ENCODE peak calls at places on chromosomes 1 and 21, in five cellular contexts. One of them, this sample, is unnamed.

GRCh38 chr1:229696385-229696784 is 70.3 kb downstream of the URB2 start:
- DNase-seq in GM23338: peak
- DNase-seq in HCT116: no peak
- DNase-seq in IMR-90: no peak
- DNase-seq in astrocyte: no peak
- DNase-seq in this sample: no peak

GRCh38 chr1:200542162-200542561 is 78.4 kb downstream of the KIF14 start:
- DNase-seq in GM23338: no peak
- DNase-seq in HCT116: no peak
- DNase-seq in IMR-90: no peak
- DNase-seq in astrocyte: no peak
- DNase-seq in this sample: no peak

GRCh38 chr1:15411593-15412487 is 2.2 kb downstream of the EFHD2 start:
- DNase-seq in GM23338: no peak
- DNase-seq in HCT116: no peak
- DNase-seq in IMR-90: peak
- DNase-seq in astrocyte: no peak
- DNase-seq in this sample: no peak

GRCh38 chr1:11044086-11044848 is 2.8 kb downstream of the MASP2 start:
- DNase-seq in GM23338: no peak
- DNase-seq in HCT116: no peak
- DNase-seq in IMR-90: no peak
- DNase-seq in astrocyte: no peak
- DNase-seq in this sample: peak

GRCh38 chr1:161843156-161843555 is 77.0 kb downstream of the ATF6 start:
- DNase-seq in GM23338: no peak
- DNase-seq in HCT116: no peak
- DNase-seq in IMR-90: no peak
- DNase-seq in astrocyte: peak
- DNase-seq in this sample: no peak

GRCh38 chr1:173758980-173759379 is 44.2 kb downstream of the KLHL20 start:
- DNase-seq in GM23338: no peak
- DNase-seq in HCT116: no peak
- DNase-seq in IMR-90: no peak
- DNase-seq in astrocyte: no peak
- DNase-seq in this sample: no peak

GRCh38 chr1:23799570-23800395 is 771 bp downstream of the GALE start:
- DNase-seq in GM23338: peak
- DNase-seq in HCT116: peak
- DNase-seq in IMR-90: peak
- DNase-seq in astrocyte: peak
- DNase-seq in this sample: peak

GRCh38 chr1:162696286-162696862 is 64.1 kb downstream of the DDR2 start:
- DNase-seq in GM23338: peak
- DNase-seq in HCT116: peak
- DNase-seq in IMR-90: peak
- DNase-seq in astrocyte: peak
- DNase-seq in this sample: peak

GRCh38 chr1:234971586-234972297 is 156.9 kb downstream of the TOMM20 start:
- DNase-seq in GM23338: no peak
- DNase-seq in HCT116: no peak
- DNase-seq in IMR-90: no peak
- DNase-seq in astrocyte: no peak
- DNase-seq in this sample: no peak

GRCh38 chr1:170743083-170743482 is 79.2 kb downstream of the PRRX1 start:
- DNase-seq in GM23338: no peak
- DNase-seq in HCT116: no peak
- DNase-seq in IMR-90: no peak
- DNase-seq in astrocyte: no peak
- DNase-seq in this sample: no peak

GRCh38 chr1:100458925-100459814 is 78.8 kb upstream of the GPR88 start:
- DNase-seq in GM23338: peak
- DNase-seq in HCT116: peak
- DNase-seq in IMR-90: peak
- DNase-seq in astrocyte: peak
- DNase-seq in this sample: peak

GRCh38 chr1:205244383-205244782 is 16.6 kb downstream of the TMCC2 start:
- DNase-seq in GM23338: no peak
- DNase-seq in HCT116: no peak
- DNase-seq in IMR-90: no peak
- DNase-seq in astrocyte: no peak
- DNase-seq in this sample: peak

GRCh38 chr1:110726755-110727154 is 52.0 kb upstream of the KCNA3 start:
- DNase-seq in GM23338: no peak
- DNase-seq in HCT116: no peak
- DNase-seq in IMR-90: no peak
- DNase-seq in astrocyte: no peak
- DNase-seq in this sample: no peak

GRCh38 chr1:114021665-114022099 is 42.4 kb downstream of the OLFML3 start:
- DNase-seq in GM23338: no peak
- DNase-seq in HCT116: no peak
- DNase-seq in IMR-90: no peak
- DNase-seq in astrocyte: no peak
- DNase-seq in this sample: no peak

GRCh38 chr21:28539623-28539988 is 453.1 kb downstream of the LTN1 start:
- DNase-seq in GM23338: no peak
- DNase-seq in HCT116: no peak
- DNase-seq in IMR-90: no peak
- DNase-seq in astrocyte: no peak
- DNase-seq in this sample: no peak

GRCh38 chr1:201299968-201300367 is 16.7 kb downstream of the PKP1 start:
- DNase-seq in GM23338: no peak
- DNase-seq in HCT116: no peak
- DNase-seq in IMR-90: peak
- DNase-seq in astrocyte: peak
- DNase-seq in this sample: peak

GRCh38 chr1:207651583-207651982 is 6.7 kb downstream of the CR1L start:
- DNase-seq in GM23338: no peak
- DNase-seq in HCT116: no peak
- DNase-seq in IMR-90: no peak
- DNase-seq in astrocyte: no peak
- DNase-seq in this sample: no peak

GRCh38 chr1:105730701-105731100 is 1325.8 kb upstream of the PRMT6 start:
- DNase-seq in GM23338: no peak
- DNase-seq in HCT116: no peak
- DNase-seq in IMR-90: no peak
- DNase-seq in astrocyte: no peak
- DNase-seq in this sample: no peak

GRCh38 chr1:176198413-176198812 is 8.7 kb downstream of the COP1 start:
- DNase-seq in GM23338: no peak
- DNase-seq in HCT116: no peak
- DNase-seq in IMR-90: no peak
- DNase-seq in astrocyte: no peak
- DNase-seq in this sample: no peak

GRCh38 chr1:109137959-109138757 is 24.2 kb downstream of the ELAPOR1 start:
- DNase-seq in GM23338: no peak
- DNase-seq in HCT116: no peak
- DNase-seq in IMR-90: no peak
- DNase-seq in astrocyte: no peak
- DNase-seq in this sample: no peak

GRCh38 chr1:109133815-109134214 is 19.9 kb downstream of the ELAPOR1 start:
- DNase-seq in GM23338: no peak
- DNase-seq in HCT116: no peak
- DNase-seq in IMR-90: no peak
- DNase-seq in astrocyte: no peak
- DNase-seq in this sample: no peak

GRCh38 chr1:109136766-109137165 is 22.9 kb downstream of the ELAPOR1 start:
- DNase-seq in GM23338: no peak
- DNase-seq in HCT116: no peak
- DNase-seq in IMR-90: no peak
- DNase-seq in astrocyte: no peak
- DNase-seq in this sample: no peak

GRCh38 chr1:109134423-109134822 is 20.5 kb downstream of the ELAPOR1 start:
- DNase-seq in GM23338: no peak
- DNase-seq in HCT116: no peak
- DNase-seq in IMR-90: no peak
- DNase-seq in astrocyte: no peak
- DNase-seq in this sample: no peak

DNA sequence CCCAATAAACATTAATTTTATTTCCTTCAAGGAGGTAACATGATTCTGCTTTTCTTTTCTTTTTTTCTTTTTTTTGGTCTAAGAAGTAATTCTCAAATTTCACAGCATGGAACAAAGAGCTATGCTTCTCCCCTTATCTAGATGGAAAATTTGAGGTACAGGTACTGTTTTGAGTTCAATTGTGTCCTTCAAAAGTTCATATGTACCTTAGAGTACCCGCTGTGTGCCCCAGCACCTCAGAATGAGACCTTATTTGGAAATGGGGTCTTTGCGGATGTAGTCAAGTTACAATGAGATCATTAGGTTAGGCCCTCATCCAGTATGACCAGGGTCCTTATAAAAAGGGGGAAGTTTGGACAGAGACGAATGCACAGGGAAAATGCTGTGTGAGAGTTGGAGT is 22.0 kb downstream of the ELAPOR1 start:
- DNase-seq in GM23338: no peak
- DNase-seq in HCT116: no peak
- DNase-seq in IMR-90: no peak
- DNase-seq in astrocyte: no peak
- DNase-seq in this sample: no peak
- H2AFZ ChIP-seq in GM23338: no peak
- H2AFZ ChIP-seq in HCT116: no peak
- H2AFZ ChIP-seq in IMR-90: no peak
- H2AFZ ChIP-seq in astrocyte: no peak
- H2AFZ ChIP-seq in this sample: peak

GRCh38 chr1:169683661-169684060 is 27.8 kb downstream of the SELL start:
- DNase-seq in GM23338: no peak
- DNase-seq in HCT116: no peak
- DNase-seq in IMR-90: no peak
- DNase-seq in astrocyte: no peak
- DNase-seq in this sample: no peak

GRCh38 chr1:169682077-169682476 is 29.3 kb downstream of the SELL start:
- DNase-seq in GM23338: peak
- DNase-seq in HCT116: no peak
- DNase-seq in IMR-90: no peak
- DNase-seq in astrocyte: no peak
- DNase-seq in this sample: no peak

GRCh38 chr1:169679692-169680091 is 31.7 kb downstream of the SELL start:
- DNase-seq in GM23338: no peak
- DNase-seq in HCT116: no peak
- DNase-seq in IMR-90: no peak
- DNase-seq in astrocyte: no peak
- DNase-seq in this sample: no peak

GRCh38 chr1:169680377-169681019 is 30.9 kb downstream of the SELL start:
- DNase-seq in GM23338: no peak
- DNase-seq in HCT116: no peak
- DNase-seq in IMR-90: no peak
- DNase-seq in astrocyte: no peak
- DNase-seq in this sample: no peak

DNA sequence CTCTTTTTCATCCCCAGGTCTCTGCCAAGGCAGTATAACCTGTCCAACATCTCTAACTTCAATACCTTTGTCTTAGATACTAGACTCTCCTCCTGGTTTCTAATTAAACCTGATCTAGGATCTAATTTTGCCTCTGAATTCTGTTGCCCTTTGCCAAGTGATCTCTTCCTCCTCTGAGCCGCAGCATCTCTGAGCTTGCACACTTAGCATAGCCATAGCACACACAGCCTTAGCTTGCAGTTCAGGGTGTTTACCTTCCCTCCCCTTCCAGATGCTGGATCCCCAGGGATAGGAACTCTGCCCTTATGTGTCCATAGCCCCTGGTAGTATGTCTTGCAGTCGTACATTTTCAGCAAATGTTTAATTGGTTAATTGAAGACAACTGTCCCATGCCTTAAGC is 30.3 kb downstream of the SELL start:
- DNase-seq in GM23338: no peak
- DNase-seq in HCT116: no peak
- DNase-seq in IMR-90: no peak
- DNase-seq in astrocyte: no peak
- DNase-seq in this sample: no peak
- H3K27ac ChIP-seq in GM23338: no peak
- H3K27ac ChIP-seq in HCT116: no peak
- H3K27ac ChIP-seq in IMR-90: no peak
- H3K27ac ChIP-seq in astrocyte: no peak
- H3K27ac ChIP-seq in this sample: no peak

GRCh38 chr1:58783993-58784757 is at the start of gene JUN:
- DNase-seq in GM23338: peak
- DNase-seq in HCT116: peak
- DNase-seq in IMR-90: peak
- DNase-seq in astrocyte: peak
- DNase-seq in this sample: peak

GRCh38 chr1:58782308-58783089 is 1.3 kb downstream of the JUN start:
- DNase-seq in GM23338: peak
- DNase-seq in HCT116: no peak
- DNase-seq in IMR-90: peak
- DNase-seq in astrocyte: peak
- DNase-seq in this sample: peak

GRCh38 chr1:58784758-58785423 is 1.0 kb upstream of the JUN start:
- DNase-seq in GM23338: peak
- DNase-seq in HCT116: peak
- DNase-seq in IMR-90: peak
- DNase-seq in astrocyte: peak
- DNase-seq in this sample: peak

GRCh38 chr1:58781541-58782307 is 2.1 kb downstream of the JUN start:
- DNase-seq in GM23338: peak
- DNase-seq in HCT116: no peak
- DNase-seq in IMR-90: peak
- DNase-seq in astrocyte: peak
- DNase-seq in this sample: peak

GRCh38 chr1:58783090-58783992 is 506 bp downstream of the JUN start:
- DNase-seq in GM23338: peak
- DNase-seq in HCT116: no peak
- DNase-seq in IMR-90: peak
- DNase-seq in astrocyte: peak
- DNase-seq in this sample: peak
- TF ChIP-seq CTCF in GM23338: no peak
- TF ChIP-seq CTCF in HCT116: no peak
- TF ChIP-seq CTCF in IMR-90: no peak
- TF ChIP-seq CTCF in astrocyte: no peak
- TF ChIP-seq CTCF in this sample: no peak

GRCh38 chr1:40884055-40884795 is 22.1 kb upstream of the CITED4 start:
- DNase-seq in GM23338: peak
- DNase-seq in HCT116: no peak
- DNase-seq in IMR-90: no peak
- DNase-seq in astrocyte: no peak
- DNase-seq in this sample: peak

GRCh38 chr1:40886318-40887011 is 24.3 kb upstream of the CITED4 start:
- DNase-seq in GM23338: no peak
- DNase-seq in HCT116: no peak
- DNase-seq in IMR-90: no peak
- DNase-seq in astrocyte: no peak
- DNase-seq in this sample: no peak

GRCh38 chr1:40890771-40891170 is 28.6 kb upstream of the CITED4 start:
- DNase-seq in GM23338: no peak
- DNase-seq in HCT116: no peak
- DNase-seq in IMR-90: no peak
- DNase-seq in astrocyte: no peak
- DNase-seq in this sample: no peak

GRCh38 chr1:40887652-40888051 is 25.5 kb upstream of the CITED4 start:
- DNase-seq in GM23338: no peak
- DNase-seq in HCT116: no peak
- DNase-seq in IMR-90: no peak
- DNase-seq in astrocyte: no peak
- DNase-seq in this sample: no peak

DNA sequence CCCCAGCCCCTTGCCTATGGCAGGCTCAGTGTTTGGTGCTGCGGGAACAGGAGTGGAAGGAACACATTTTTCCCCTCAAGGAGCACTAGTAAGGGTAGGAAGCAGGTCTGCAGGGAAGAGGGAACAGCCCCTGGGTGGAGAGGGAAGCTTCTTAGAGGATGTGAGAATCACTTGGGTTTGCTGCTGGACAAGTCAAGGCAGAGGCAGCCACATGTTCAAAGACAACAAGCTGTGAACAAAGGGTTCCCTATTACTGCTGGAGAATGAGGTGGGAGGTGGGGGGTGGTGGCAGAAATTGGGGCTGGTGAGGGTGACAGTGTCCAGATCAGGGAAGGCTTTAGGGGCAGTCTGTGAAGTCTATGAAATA is 24.8 kb upstream of the CITED4 start:
- DNase-seq in GM23338: no peak
- DNase-seq in HCT116: no peak
- DNase-seq in IMR-90: no peak
- DNase-seq in astrocyte: no peak
- DNase-seq in this sample: no peak
- H2AFZ ChIP-seq in GM23338: peak
- H2AFZ ChIP-seq in HCT116: no peak
- H2AFZ ChIP-seq in IMR-90: peak
- H2AFZ ChIP-seq in astrocyte: no peak
- H2AFZ ChIP-seq in this sample: no peak